ENCODE peak calls at places on chromosomes 16 and 17, in eight cellular contexts. J, F, W, G, M, R, C and S are unnamed samples.

GRCh38 chr16:50335198-50335958 is 33.4 kb downstream of the BRD7 start:
- DNase-seq in J (peak), F (no peak), W (no peak), G (no peak), M (no peak), R (peak), C (no peak), S (no peak)

GRCh38 chr17:47649972-47650524 is 329 bp downstream of the KPNB1 start:
- DNase-seq in J (no peak), F (no peak), W (peak), G (no peak), M (no peak), R (no peak), C (no peak), S (peak)

GRCh38 chr17:18319604-18320256 is 4.6 kb downstream of the SMCR8 start:
- DNase-seq in J (no peak), F (no peak), W (no peak), G (no peak), M (peak), R (no peak), C (peak), S (no peak)

GRCh38 chr17:31674305-31674704 is 184.7 kb downstream of the COPRS start:
- DNase-seq in J (no peak), F (no peak), W (no peak), G (no peak), M (no peak), R (no peak), C (no peak), S (no peak)

GRCh38 chr17:19317359-19318095 is 45.0 kb downstream of the B9D1 start:
- DNase-seq in J (no peak), F (peak), W (no peak), G (peak), M (peak), R (no peak), C (peak), S (no peak)

GRCh38 chr17:72476575-72476986 is 355.8 kb downstream of the SOX9 start:
- DNase-seq in J (no peak), F (no peak), W (no peak), G (no peak), M (no peak), R (no peak), C (no peak), S (peak)

GRCh38 chr17:5248821-5249479 is 14.3 kb upstream of the SCIMP start:
- DNase-seq in J (no peak), F (no peak), W (no peak), G (no peak), M (no peak), R (no peak), C (no peak), S (no peak)

GRCh38 chr17:57215317-57215716 is 41.0 kb upstream of the MSI2 start:
- DNase-seq in J (no peak), F (no peak), W (no peak), G (no peak), M (no peak), R (no peak), C (no peak), S (no peak)

GRCh38 chr17:70848785-70849184 is 679.5 kb downstream of the KCNJ2 start:
- DNase-seq in J (no peak), F (no peak), W (no peak), G (no peak), M (no peak), R (no peak), C (peak), S (no peak)

GRCh38 chr16:1428511-1428910 is 2.4 kb upstream of the PERCC1 start:
- DNase-seq in J (no peak), F (no peak), W (no peak), G (no peak), M (peak), R (no peak), C (no peak), S (no peak)
- H3K4me3 ChIP-seq in J (no peak), F (no peak), W (peak), G (no peak), M (no peak), R (no peak), C (no peak), S (no peak)

GRCh38 chr16:73083271-73083670 is 35.3 kb upstream of the ZFHX3 start:
- DNase-seq in J (no peak), F (no peak), W (no peak), G (no peak), M (no peak), R (no peak), C (no peak), S (no peak)

GRCh38 chr16:73076291-73076959 is 28.5 kb upstream of the ZFHX3 start:
- DNase-seq in J (no peak), F (no peak), W (no peak), G (no peak), M (no peak), R (no peak), C (no peak), S (no peak)

GRCh38 chr16:73086108-73086507 is 38.2 kb upstream of the ZFHX3 start:
- DNase-seq in J (no peak), F (no peak), W (no peak), G (no peak), M (no peak), R (no peak), C (no peak), S (no peak)

GRCh38 chr16:73082608-73083007 is 34.7 kb upstream of the ZFHX3 start:
- DNase-seq in J (no peak), F (no peak), W (no peak), G (no peak), M (peak), R (no peak), C (peak), S (no peak)

GRCh38 chr16:73080931-73081330 is 33.0 kb upstream of the ZFHX3 start:
- DNase-seq in J (no peak), F (no peak), W (no peak), G (no peak), M (no peak), R (no peak), C (no peak), S (no peak)
- H3K27ac ChIP-seq in J (no peak), F (no peak), W (peak), G (no peak), M (peak), R (no peak), C (no peak), S (no peak)

GRCh38 chr17:16406742-16407674 is 8.4 kb upstream of the TRPV2 start:
- DNase-seq in J (no peak), F (peak), W (no peak), G (peak), M (peak), R (no peak), C (no peak), S (no peak)
- H3K4me3 ChIP-seq in J (peak), F (peak), W (peak), G (peak), M (peak), R (peak), C (peak), S (peak)

DNA sequence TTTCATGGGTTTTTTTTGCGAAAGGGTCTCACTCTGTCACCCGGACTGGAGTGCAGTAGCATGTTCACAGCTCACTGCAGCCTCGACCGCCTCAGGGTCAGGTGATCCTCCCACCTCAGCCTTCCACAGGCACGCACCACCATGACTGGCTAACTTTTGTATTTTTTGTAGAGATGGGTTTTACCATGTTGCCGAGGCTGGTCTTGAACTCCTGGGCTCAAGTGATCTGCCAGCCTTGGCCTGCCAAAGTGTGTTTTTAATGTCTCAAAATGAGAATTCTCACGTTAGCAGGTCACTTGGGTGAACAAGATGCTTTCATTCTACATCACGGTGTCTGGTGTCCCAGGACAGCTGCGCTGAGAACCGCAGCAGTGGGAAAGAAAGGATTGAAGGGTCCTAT is 3.2 kb downstream of the FBXO31 start:
- DNase-seq in J (no peak), F (no peak), W (no peak), G (no peak), M (no peak), R (no peak), C (no peak), S (no peak)
- H3K27ac ChIP-seq in J (peak), F (peak), W (peak), G (peak), M (no peak), R (no peak), C (peak), S (no peak)

GRCh38 chr16:79328327-79329162 is 272.0 kb downstream of the MAF start:
- DNase-seq in J (no peak), F (no peak), W (no peak), G (no peak), M (no peak), R (no peak), C (no peak), S (no peak)

GRCh38 chr16:79329163-79329521 is 271.4 kb downstream of the MAF start:
- DNase-seq in J (no peak), F (no peak), W (no peak), G (no peak), M (no peak), R (no peak), C (no peak), S (no peak)

GRCh38 chr16:79334127-79334526 is 266.4 kb downstream of the MAF start:
- DNase-seq in J (no peak), F (peak), W (no peak), G (no peak), M (peak), R (peak), C (no peak), S (no peak)

GRCh38 chr16:79329967-79330366 is 270.6 kb downstream of the MAF start:
- DNase-seq in J (no peak), F (peak), W (no peak), G (no peak), M (no peak), R (no peak), C (no peak), S (no peak)

DNA sequence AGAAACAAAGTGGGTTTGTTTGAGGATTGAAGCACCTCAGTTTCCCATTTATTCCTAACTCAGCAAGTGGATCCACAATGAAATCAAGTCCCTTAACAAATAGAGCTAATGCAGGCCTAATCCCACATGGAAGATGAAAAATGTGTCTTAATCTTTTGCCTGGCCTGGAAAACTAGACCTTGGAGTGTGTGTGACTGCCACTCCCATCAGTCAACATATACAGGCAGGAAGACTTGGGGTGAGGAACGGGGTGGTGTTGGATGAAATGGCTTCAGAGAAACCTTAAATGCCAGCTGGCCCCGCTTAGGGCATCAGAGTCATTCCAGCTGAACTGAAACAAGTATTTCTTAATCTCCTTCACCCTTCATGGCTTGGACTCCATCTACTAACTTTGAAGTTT is 269.5 kb downstream of the MAF start:
- DNase-seq in J (no peak), F (no peak), W (no peak), G (no peak), M (no peak), R (no peak), C (no peak), S (no peak)
- H3K4me3 ChIP-seq in J (no peak), F (no peak), W (no peak), G (no peak), M (no peak), R (no peak), C (no peak), S (no peak)

GRCh38 chr17:65587602-65588193 is 26.2 kb upstream of the AXIN2 start:
- DNase-seq in J (no peak), F (no peak), W (no peak), G (no peak), M (no peak), R (no peak), C (no peak), S (no peak)
- H3K27ac ChIP-seq in J (no peak), F (peak), W (no peak), G (no peak), M (peak), R (no peak), C (no peak), S (no peak)

DNA sequence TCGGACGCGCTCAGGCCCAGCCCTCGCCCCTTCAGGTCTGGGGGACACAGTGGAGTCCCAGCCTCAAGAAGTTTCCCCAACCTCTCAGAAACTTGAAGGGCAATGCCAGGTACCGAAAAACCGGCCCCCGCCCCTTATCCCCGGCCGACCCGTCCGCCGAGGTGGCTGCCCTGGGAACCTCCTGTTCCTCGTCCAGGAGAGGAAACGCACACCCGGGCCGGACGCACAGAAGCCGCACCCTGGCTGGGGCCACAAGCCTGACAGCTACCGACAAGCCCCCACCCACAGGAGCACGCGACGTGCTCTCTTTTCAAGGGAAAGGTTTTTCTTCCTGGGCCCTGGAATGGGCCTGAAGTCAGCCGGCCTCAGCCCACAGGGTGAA is 37.2 kb downstream of the CBFA2T3 start:
- DNase-seq in J (no peak), F (no peak), W (no peak), G (peak), M (no peak), R (no peak), C (no peak), S (peak)
- H3K4me3 ChIP-seq in J (no peak), F (peak), W (peak), G (peak), M (no peak), R (no peak), C (no peak), S (peak)

DNA sequence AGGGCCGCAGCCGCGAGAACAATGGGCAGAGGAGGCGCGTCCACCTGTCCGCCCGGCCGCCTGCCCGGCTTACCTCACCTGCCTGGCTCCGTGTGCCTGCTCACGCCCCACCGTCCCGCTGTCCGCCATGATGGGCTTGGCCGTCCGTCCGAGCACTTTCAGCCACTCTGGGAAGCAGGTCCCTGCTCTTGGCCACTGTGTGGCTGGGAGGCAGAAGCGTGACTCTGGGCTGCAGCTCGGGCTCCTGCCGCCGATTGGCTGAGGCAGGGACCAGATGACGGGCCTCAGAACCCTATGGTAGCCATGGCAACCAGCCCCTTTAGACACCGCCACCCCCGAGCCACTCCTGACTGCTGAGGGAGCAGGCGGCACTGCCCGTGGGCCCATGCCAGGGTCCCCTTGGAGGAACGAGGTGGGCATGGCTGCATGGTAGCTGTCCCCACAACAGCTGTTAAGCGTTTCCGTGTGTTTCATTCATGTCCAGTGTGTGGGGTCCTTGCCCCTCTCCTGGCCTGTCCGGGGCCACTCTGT is 8.9 kb upstream of the AXIN1 start:
- DNase-seq in J (no peak), F (no peak), W (no peak), G (no peak), M (no peak), R (no peak), C (no peak), S (peak)
- H3K27ac ChIP-seq in J (no peak), F (no peak), W (no peak), G (no peak), M (no peak), R (no peak), C (no peak), S (no peak)